ENCODE peak calls at places on chromosomes 2 and 18, in four cellular contexts. P is endothelial cell, E is GM10248, Q is A549. B is an unnamed sample.

GRCh38 chr2:141015339-141016047 is 1115.3 kb downstream of the LRP1B start:
- DNase-seq in P (no peak), E (no peak), Q (no peak), B (no peak)

GRCh38 chr2:144424559-144425240 is 95.2 kb downstream of the ZEB2 start:
- DNase-seq in P (no peak), E (no peak), Q (no peak), B (no peak)

GRCh38 chr2:204177977-204178522 is 241.5 kb downstream of the ICOS start:
- DNase-seq in P (peak), E (peak), Q (no peak), B (peak)

GRCh38 chr2:203718087-203718486 is 11.6 kb downstream of the CD28 start:
- DNase-seq in P (no peak), E (no peak), Q (no peak), B (no peak)

GRCh38 chr2:160324161-160324768 is 124.2 kb upstream of the ITGB6 start:
- DNase-seq in P (peak), E (peak), Q (peak), B (peak)

GRCh38 chr2:241813080-241813805 is 4.2 kb downstream of the NEU4 start:
- DNase-seq in P (no peak), E (peak), Q (no peak), B (no peak)

GRCh38 chr2:8103085-8103708 is 578.7 kb upstream of the ID2 start:
- DNase-seq in P (no peak), E (no peak), Q (peak), B (peak)

GRCh38 chr2:235330775-235331438 is 162.9 kb upstream of the AGAP1 start:
- DNase-seq in P (no peak), E (no peak), Q (peak), B (peak)

GRCh38 chr2:207251573-207252192 is 85.9 kb upstream of the KLF7 start:
- DNase-seq in P (no peak), E (no peak), Q (no peak), B (no peak)

GRCh38 chr2:11326692-11327211 is 17.7 kb downstream of the ROCK2 start:
- DNase-seq in P (no peak), E (no peak), Q (no peak), B (no peak)
- TF ChIP-seq CTCF in P (no peak), E (no peak), Q (no peak), B (no peak)

DNA sequence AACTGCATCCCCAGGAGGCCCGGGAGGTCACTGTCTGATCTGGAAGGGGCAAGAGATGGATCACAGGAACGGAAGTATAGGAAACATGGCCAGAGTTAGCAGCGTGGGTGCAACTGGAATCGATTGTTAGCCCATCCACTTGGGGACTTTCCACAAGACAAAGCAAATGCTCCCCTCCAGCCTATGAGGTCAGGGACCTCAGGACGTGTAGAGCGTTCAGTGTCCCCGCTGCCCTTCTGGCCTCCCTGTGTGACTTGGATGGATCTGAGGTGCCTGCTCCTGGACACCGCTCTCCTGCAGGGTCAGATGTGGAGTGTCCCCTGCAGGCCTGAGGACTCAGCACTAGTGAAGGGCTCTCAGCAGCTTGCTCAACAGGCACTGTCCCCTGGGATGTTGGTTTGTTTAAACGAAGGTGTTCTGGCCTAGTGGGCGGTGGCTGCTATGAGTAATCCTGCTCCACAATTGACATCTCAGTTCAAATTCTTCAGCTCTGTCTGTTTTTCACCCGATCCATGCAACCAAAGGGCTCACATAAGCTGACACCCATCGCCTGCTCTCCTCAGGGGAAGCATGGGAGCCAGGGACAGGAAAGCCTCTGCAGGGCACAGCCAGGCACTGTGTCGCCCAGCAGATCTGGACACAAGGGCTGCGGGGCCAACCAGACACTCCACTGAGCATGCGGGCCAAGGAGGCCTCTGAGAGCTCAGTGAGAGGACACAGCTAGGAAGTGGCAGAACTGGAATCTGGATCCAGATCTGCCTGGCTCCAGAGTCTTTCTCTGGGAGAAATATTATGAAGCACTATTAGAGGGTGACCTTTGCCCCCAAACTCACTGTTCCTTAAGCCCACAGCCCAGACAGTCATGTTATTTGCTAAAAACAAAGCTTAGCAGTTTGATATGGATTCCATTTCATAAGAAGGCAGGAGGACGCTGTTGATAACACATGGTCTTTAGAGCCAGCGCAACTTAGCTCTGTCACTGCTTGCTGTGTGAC is 78.5 kb downstream of the RHOB start:
- DNase-seq in P (no peak), E (peak), Q (no peak), B (peak)
- TF ChIP-seq CTCF in P (no peak), E (peak), Q (no peak), B (no peak)

DNA sequence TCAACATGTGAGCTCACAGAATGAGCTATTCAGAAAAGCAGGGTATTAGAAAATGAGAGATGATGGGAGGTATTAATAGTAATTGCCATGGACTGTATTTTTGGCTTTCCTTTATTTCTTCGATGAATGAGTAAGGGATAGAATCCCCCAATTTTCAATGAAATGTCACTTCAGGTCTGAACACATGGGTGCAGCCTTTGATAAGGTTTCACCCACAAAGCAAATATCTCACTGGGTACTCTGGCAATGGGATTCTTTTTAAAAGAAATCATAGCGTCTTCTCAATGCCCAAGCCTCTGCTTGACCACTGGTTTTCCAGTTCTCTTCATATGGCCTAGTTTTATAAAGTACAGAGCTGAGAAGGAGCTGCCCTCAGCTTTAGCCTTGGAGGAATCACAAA is 610.5 kb upstream of the FANCL start:
- DNase-seq in P (no peak), E (no peak), Q (no peak), B (no peak)
- TF ChIP-seq CTCF in P (no peak), E (no peak), Q (no peak), B (no peak)

DNA sequence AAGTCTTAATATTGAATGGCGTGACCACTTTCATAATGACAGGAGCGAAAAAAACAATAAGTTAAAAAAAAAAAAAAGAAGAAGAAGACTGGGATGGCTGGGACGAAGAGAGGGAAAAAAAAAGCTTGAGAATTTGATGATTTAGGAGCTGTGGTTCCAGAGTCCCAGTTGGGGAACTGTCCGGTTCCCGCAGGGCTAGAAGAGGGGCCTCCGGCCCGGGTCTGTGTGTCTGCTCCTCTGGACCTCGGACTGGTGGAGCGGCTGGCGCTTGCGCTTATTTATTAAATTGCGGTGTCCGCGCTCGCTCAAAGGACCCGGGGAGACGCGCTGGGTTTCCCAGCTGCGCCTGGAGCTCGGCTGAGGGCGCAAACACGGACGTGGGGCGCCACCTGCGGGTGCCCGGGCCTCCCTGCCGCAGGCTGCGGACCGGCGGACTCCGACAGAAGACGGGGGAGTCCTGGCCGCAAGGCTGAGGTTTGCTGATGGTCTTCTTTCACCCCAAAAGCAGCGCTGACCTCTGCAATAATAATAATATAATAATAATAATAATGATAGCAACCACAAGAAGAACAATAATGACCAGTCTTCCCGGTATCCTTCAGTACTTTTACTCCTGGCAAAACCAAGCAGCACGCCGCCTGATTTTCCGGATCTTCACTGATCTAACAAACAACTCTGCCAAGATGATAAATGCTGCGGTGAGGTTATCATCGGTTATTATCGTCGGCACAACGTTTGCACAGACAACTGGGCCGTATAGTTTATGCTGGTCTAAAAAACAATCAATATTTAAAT is at the start of gene CBLN2:
- DNase-seq in P (peak), E (peak), Q (peak), B (peak)
- TF ChIP-seq CTCF in P (no peak), E (peak), Q (peak), B (peak)

DNA sequence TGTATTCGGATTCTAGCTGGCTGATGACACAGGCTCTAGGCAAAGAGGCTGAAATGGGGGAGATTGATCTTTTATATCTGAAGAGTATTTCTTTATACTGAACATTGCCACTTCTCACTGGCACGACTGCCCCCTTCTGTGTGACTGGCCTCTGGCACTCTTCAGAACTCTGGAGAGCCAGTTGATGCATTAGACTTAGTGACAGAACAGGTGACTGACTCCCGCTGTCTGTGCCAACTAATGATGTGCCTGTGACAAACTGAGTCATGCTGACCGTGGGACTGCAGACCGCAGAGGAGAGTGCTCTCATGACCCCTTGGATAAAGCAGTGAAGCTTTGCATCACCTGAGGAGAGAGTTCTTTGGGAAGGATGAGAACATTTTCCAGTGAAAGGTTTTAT is 14.4 kb downstream of the MGAT5 start:
- DNase-seq in P (no peak), E (no peak), Q (no peak), B (peak)
- TF ChIP-seq CTCF in P (no peak), E (no peak), Q (no peak), B (no peak)

DNA sequence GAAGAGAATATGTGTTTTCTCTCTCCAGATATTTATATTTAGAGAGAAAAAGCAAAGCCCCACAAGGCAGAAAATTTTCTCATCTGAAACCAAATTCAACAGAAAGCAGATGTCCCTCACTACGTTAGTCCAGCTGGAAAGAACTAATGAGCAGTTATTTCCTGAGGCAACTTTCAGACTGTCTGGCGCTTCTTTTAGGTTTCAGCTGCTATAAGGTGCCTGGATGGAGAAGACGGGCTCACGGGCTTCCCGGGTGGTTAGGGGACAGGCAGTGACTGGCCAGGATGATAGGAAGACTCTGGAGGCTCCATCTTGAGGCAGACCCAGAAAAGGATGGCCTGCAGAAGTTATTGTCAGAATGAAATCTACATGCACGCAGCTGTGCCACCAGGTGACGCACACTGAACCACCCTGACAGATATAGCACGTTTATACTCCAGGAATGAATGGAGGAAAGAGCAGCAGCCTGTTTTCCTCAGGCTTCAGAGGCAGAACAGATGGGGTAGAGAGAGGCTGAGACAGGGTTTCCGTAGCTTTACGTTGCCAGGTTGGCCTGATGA is 50.7 kb downstream of the MRPL35 start:
- DNase-seq in P (no peak), E (peak), Q (no peak), B (no peak)
- TF ChIP-seq CTCF in P (no peak), E (peak), Q (no peak), B (no peak)

DNA sequence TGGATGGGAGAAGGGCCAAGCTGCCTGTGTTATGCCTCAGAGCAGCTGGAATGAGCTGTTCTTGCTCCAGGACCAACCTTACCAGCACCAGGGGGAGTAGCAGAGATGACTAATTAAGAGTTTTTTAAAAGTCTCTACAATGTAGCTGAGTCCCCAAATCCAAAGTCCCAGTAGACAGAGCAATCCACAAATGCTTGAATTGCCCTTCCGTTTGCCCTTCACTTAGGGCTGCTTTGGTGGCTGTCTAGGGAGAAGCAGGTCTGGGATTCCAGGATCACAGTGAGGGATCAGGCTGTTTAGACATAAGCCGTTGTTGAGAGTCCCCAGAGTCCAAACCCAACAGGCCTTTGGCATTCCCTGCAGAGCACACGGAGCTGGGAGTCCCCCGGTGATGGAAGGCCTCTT is 59.4 kb downstream of the RHOB start:
- DNase-seq in P (no peak), E (no peak), Q (no peak), B (no peak)
- TF ChIP-seq CTCF in P (no peak), E (no peak), Q (no peak), B (no peak)

DNA sequence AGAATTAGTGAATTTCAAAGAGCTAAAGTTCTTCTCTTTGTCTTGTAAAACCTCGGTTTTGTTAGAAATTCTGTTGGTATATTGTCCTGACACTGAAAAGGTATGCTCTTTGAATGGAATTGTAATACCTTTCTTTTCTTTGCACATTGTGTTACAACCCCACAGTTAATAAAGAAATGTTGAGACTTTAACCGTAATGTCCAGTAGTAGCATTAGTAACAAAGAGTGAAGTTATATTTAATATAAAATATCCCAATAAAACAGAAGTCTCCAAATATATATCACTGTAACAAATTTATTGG is 69.8 kb downstream of the EHBP1 start:
- DNase-seq in P (no peak), E (no peak), Q (no peak), B (no peak)
- TF ChIP-seq CTCF in P (peak), E (no peak), Q (no peak), B (peak)

DNA sequence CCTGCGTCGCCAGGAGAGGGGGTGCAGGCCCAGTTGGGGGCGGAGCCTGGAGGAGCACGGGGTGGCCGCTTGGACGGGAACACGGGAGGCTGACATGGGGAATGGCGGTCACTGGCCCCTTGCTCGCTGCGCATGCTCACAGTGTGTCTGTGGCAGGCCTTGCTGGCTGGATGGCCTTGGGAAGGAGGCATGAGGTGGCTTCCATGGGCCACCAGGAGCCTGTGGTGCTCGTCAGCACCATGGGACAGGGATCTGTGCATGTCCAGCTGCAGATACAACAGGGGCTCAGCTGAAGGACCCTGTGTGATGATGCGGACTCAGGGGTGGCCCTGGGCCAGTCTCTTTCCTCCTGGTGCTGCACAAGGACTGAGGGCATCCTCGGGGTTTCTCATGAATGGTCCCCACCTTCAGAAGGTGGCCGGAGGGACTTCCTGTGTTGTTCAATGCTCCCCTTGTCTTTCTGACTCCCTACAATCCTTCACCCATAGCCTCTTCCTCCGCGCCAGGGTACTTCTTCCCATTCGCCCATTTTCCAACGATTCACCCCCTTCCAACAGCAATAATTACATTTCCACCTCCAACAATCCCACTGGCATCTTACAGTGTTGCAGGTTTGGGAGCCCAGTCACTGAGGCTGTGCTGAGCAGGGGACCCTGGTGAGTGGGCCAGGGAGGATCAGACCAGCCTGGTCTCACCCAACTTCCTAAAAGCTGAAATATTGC is 3.4 kb upstream of the SP140L start:
- DNase-seq in P (no peak), E (no peak), Q (peak), B (no peak)
- TF ChIP-seq CTCF in P (no peak), E (no peak), Q (no peak), B (peak)

B was measured in Calu3.